ENCODE peak calls at places on chromosomes 3 and 15, in four cellular contexts. G is GM10248; Y is central memory CD4-positive, alpha-beta T cell; R is NCI-H82. D is an unnamed sample.

GRCh38 chr3:73255609-73256029 is 194.2 kb downstream of the EBLN2 start:
- DNase-seq in G (no peak), Y (no peak), R (no peak), D (no peak)

GRCh38 chr15:73328986-73329385 is 39.8 kb downstream of the HCN4 start:
- DNase-seq in G (no peak), Y (no peak), R (no peak), D (no peak)

GRCh38 chr3:13728487-13728886 is 151.4 kb downstream of the WNT7A start:
- DNase-seq in G (no peak), Y (no peak), R (no peak), D (no peak)

GRCh38 chr3:62874398-62875102 is 666 bp downstream of the CADPS start:
- DNase-seq in G (peak; percentile 8), Y (no peak), R (peak; percentile 85), D (no peak)

GRCh38 chr3:126852536-126852935 is 130.4 kb upstream of the PLXNA1 start:
- DNase-seq in G (no peak), Y (no peak), R (no peak), D (no peak)

GRCh38 chr15:55742498-55742926 is 440 bp downstream of the PRTG start:
- DNase-seq in G (peak; percentile 18), Y (no peak), R (peak; percentile 67), D (no peak)

GRCh38 chr3:195447205-195447604 is 4.4 kb upstream of the ACAP2 start:
- DNase-seq in G (no peak), Y (no peak), R (no peak), D (no peak)

GRCh38 chr3:10119376-10119775 is 3.9 kb downstream of the BRK1 start:
- DNase-seq in G (no peak), Y (no peak), R (no peak), D (no peak)

GRCh38 chr3:16884748-16885587 is at the start of gene PLCL2:
- DNase-seq in G (peak; percentile 73), Y (peak; percentile 78), R (peak; percentile 53), D (no peak)

GRCh38 chr3:129592362-129593150 is 13.9 kb downstream of the PLXND1 start:
- DNase-seq in G (no peak), Y (no peak), R (peak; percentile 84), D (no peak)

GRCh38 chr15:51736646-51737537 is 563 bp downstream of the LYSMD2 start:
- DNase-seq in G (peak; percentile 61), Y (peak; percentile 57), R (peak; percentile 67), D (peak; percentile 37)

GRCh38 chr3:19885468-19885867 is 48.5 kb downstream of the EFHB start:
- DNase-seq in G (peak; percentile 50), Y (peak; percentile 6), R (peak; percentile 68), D (no peak)

GRCh38 chr3:119973276-119973675 is 121.0 kb downstream of the GSK3B start:
- DNase-seq in G (no peak), Y (no peak), R (no peak), D (no peak)

GRCh38 chr3:149626671-149627070 is 31.2 kb downstream of the WWTR1 start:
- DNase-seq in G (no peak), Y (no peak), R (no peak), D (no peak)

GRCh38 chr3:42043116-42043796 is 47.9 kb upstream of the TRAK1 start:
- DNase-seq in G (no peak), Y (no peak), R (peak; percentile 92), D (no peak)